ENCODE peak calls at places on chromosomes 6 and 20, in ten cellular contexts. T is epithelial cell of esophagus; S is heart right ventricle; F is RWPE1; I is IMR-90; E is kidney epithelial cell; H is HCT116; W is lower leg skin; L is AG09319; C is CD4-positive, alpha-beta T cell. G is an unnamed sample.

GRCh38 chr6:19860235-19860877 is 23.2 kb downstream of the ID4 start:
- DNase-seq in T (peak), W (no peak), F (no peak), C (no peak), E (no peak), I (no peak), L (no peak), S (no peak), H (no peak), G (no peak)

GRCh38 chr6:47066418-47066817 is 24.3 kb upstream of the ADGRF1 start:
- DNase-seq in W (no peak), H (no peak), E (no peak), S (no peak), F (no peak), T (peak), L (no peak), I (no peak), C (no peak), G (no peak)

GRCh38 chr20:36925234-36925633 is 26.3 kb downstream of the SAMHD1 start:
- DNase-seq in C (no peak), F (no peak), S (no peak), H (no peak), W (no peak), L (no peak), E (no peak), I (no peak), T (no peak), G (no peak)

GRCh38 chr20:63344616-63345327 is 16.4 kb downstream of the CHRNA4 start:
- DNase-seq in E (no peak), W (no peak), F (no peak), L (no peak), H (no peak), C (no peak), T (no peak), S (peak), I (no peak), G (no peak)

GRCh38 chr20:39190666-39191570 is 228.8 kb downstream of the DHX35 start:
- DNase-seq in E (peak), L (no peak), I (peak), C (no peak), T (peak), S (no peak), F (peak), H (peak), W (no peak), G (no peak)

GRCh38 chr6:107116328-107116892 is 1.1 kb upstream of the BEND3 start:
- DNase-seq in E (no peak), C (no peak), H (no peak), F (no peak), T (peak), W (no peak), S (no peak), I (no peak), L (no peak), G (no peak)

GRCh38 chr6:148869589-148869988 is 122.8 kb downstream of the UST start:
- DNase-seq in E (peak), T (peak), L (peak), S (no peak), I (peak), H (no peak), W (no peak), F (peak), C (no peak), G (no peak)

GRCh38 chr6:14333556-14334305 is 216.2 kb downstream of the CD83 start:
- DNase-seq in H (no peak), W (no peak), S (no peak), L (peak), I (peak), C (no peak), F (no peak), T (no peak), E (no peak), G (no peak)

GRCh38 chr6:168037242-168037641 is 39.8 kb downstream of the KIF25 start:
- DNase-seq in C (no peak), I (no peak), E (no peak), W (no peak), F (no peak), S (peak), H (no peak), T (no peak), L (no peak), G (no peak)

GRCh38 chr6:88760091-88760490 is 203.3 kb downstream of the RNGTT start:
- DNase-seq in F (no peak), S (no peak), H (no peak), C (no peak), I (no peak), W (no peak), E (no peak), L (no peak), T (no peak), G (no peak)

GRCh38 chr6:13299403-13299821 is 28.9 kb downstream of the TBC1D7 start:
- DNase-seq in F (no peak), I (no peak), W (no peak), C (no peak), L (no peak), S (no peak), E (no peak), T (no peak), H (no peak), G (no peak)

GRCh38 chr20:438581-439469 is 23.5 kb downstream of the TBC1D20 start:
- DNase-seq in S (no peak), T (no peak), F (no peak), W (no peak), I (no peak), H (no peak), C (peak), L (no peak), E (no peak), G (no peak)

GRCh38 chr6:157227202-157228166 is 95.8 kb downstream of the TMEM242 start:
- DNase-seq in L (no peak), I (no peak), W (no peak), C (peak), S (no peak), F (no peak), H (no peak), T (no peak), E (no peak), G (no peak)

GRCh38 chr6:170446841-170447560 is 106.1 kb downstream of the PSMB1 start:
- DNase-seq in W (no peak), T (no peak), L (no peak), F (no peak), H (no peak), S (peak), I (no peak), E (no peak), C (no peak), G (no peak)

GRCh38 chr20:59560588-59561227 is 43.6 kb upstream of the PHACTR3 start:
- DNase-seq in E (no peak), S (no peak), F (peak), W (no peak), I (peak), H (peak), L (no peak), C (no peak), T (no peak), G (no peak)

GRCh38 chr6:104527761-104528415 is 331.8 kb downstream of the HACE1 start:
- DNase-seq in W (no peak), C (no peak), H (no peak), S (no peak), L (no peak), E (no peak), T (peak), I (no peak), F (no peak), G (no peak)

GRCh38 chr6:164321297-164321696 is 906.8 kb downstream of the QKI start:
- DNase-seq in T (no peak), C (no peak), W (no peak), H (no peak), F (no peak), L (no peak), I (no peak), S (no peak), E (no peak), G (no peak)

GRCh38 chr6:84263557-84263956 is 36.1 kb upstream of the CEP162 start:
- DNase-seq in H (no peak), L (no peak), S (no peak), T (peak), E (no peak), W (no peak), I (no peak), C (no peak), F (no peak), G (no peak)

GRCh38 chr20:46814366-46815232 is 80.0 kb upstream of the EYA2 start:
- DNase-seq in H (peak), S (no peak), W (no peak), L (peak), I (peak), F (peak), C (no peak), E (peak), T (peak), G (no peak)

GRCh38 chr20:50512323-50512722 is 2.1 kb downstream of the PTPN1 start:
- DNase-seq in F (no peak), T (no peak), C (no peak), E (no peak), L (no peak), I (no peak), W (no peak), S (no peak), H (no peak), G (no peak)

GRCh38 chr20:52192296-52193007 is 873 bp upstream of the ZFP64 start:
- DNase-seq in E (no peak), H (peak), S (peak), T (no peak), F (peak), L (no peak), C (no peak), W (no peak), I (no peak), G (no peak)

GRCh38 chr6:147058786-147059434 is 145.3 kb upstream of the STXBP5 start:
- DNase-seq in W (no peak), C (no peak), E (no peak), H (no peak), T (peak), S (no peak), I (peak), L (no peak), F (no peak), G (no peak)

GRCh38 chr6:158686311-158686710 is 36.5 kb downstream of the SYTL3 start:
- DNase-seq in W (no peak), C (no peak), T (peak), I (no peak), L (no peak), H (no peak), F (no peak), E (no peak), S (no peak), G (no peak)

GRCh38 chr6:156778615-156779205 is 1.5 kb downstream of the ARID1B start:
- DNase-seq in T (peak), F (no peak), C (peak), H (no peak), I (no peak), S (peak), W (peak), E (no peak), L (no peak), G (no peak)

GRCh38 chr6:93919365-93919764 is 500.0 kb upstream of the EPHA7 start:
- DNase-seq in F (no peak), S (no peak), W (no peak), C (no peak), I (no peak), L (no peak), H (no peak), E (no peak), T (no peak), G (no peak)

GRCh38 chr6:150584596-150584995 is 15.1 kb upstream of the PLEKHG1 start:
- DNase-seq in F (no peak), L (no peak), S (no peak), E (no peak), I (no peak), W (no peak), T (no peak), H (no peak), C (no peak), G (no peak)

GRCh38 chr6:167855825-167856425 is 29.2 kb downstream of the AFDN start:
- DNase-seq in I (peak), E (peak), F (peak), L (peak), H (peak), W (no peak), S (no peak), T (peak), C (no peak), G (no peak)

GRCh38 chr6:11232968-11233626 is 629 bp upstream of the NEDD9 start:
- DNase-seq in H (no peak), T (no peak), L (no peak), I (peak), F (peak), S (no peak), E (no peak), C (no peak), W (no peak), G (no peak)

GRCh38 chr6:17984822-17985660 is 2.4 kb downstream of the KIF13A start:
- DNase-seq in S (no peak), H (no peak), I (peak), L (no peak), F (no peak), E (no peak), C (no peak), T (no peak), W (no peak), G (no peak)

GRCh38 chr20:10314198-10314597 is 95.6 kb downstream of the SNAP25 start:
- DNase-seq in L (no peak), C (no peak), W (no peak), I (peak), T (no peak), F (no peak), H (no peak), S (no peak), E (no peak), G (no peak)

GRCh38 chr20:10318625-10319024 is 100.0 kb downstream of the SNAP25 start:
- DNase-seq in T (no peak), L (no peak), S (no peak), C (no peak), H (no peak), E (no peak), W (no peak), I (no peak), F (no peak), G (no peak)

GRCh38 chr20:10313701-10314100 is 95.1 kb downstream of the SNAP25 start:
- DNase-seq in E (no peak), F (no peak), I (peak), C (no peak), L (no peak), S (no peak), H (no peak), T (no peak), W (no peak), G (no peak)

GRCh38 chr20:10315138-10315537 is 96.5 kb downstream of the SNAP25 start:
- DNase-seq in E (no peak), L (no peak), C (no peak), H (no peak), T (no peak), W (no peak), F (no peak), S (no peak), I (no peak), G (no peak)

GRCh38 chr20:10316582-10316981 is 98.0 kb downstream of the SNAP25 start:
- DNase-seq in W (no peak), H (peak), T (no peak), C (no peak), S (no peak), L (no peak), F (no peak), I (no peak), E (no peak), G (no peak)
- TF ChIP-seq CTCF in W (no peak), H (peak), T (no peak), C (no peak), S (peak), L (no peak), F (no peak), I (no peak), E (peak), G (peak)

GRCh38 chr6:161744211-161745067 is 470.6 kb upstream of the AGPAT4 start:
- DNase-seq in I (no peak), H (no peak), L (no peak), W (no peak), S (no peak), F (no peak), E (no peak), T (no peak), C (no peak), G (no peak)
- TF ChIP-seq CTCF in I (no peak), H (no peak), L (no peak), W (no peak), S (no peak), F (no peak), E (no peak), T (no peak), C (no peak), G (no peak)

GRCh38 chr6:34696739-34697543 is at the start of gene ILRUN:
- DNase-seq in S (peak), E (peak), W (peak), F (peak), C (peak), H (peak), T (peak), I (peak), L (peak), G (peak)
- TF ChIP-seq CTCF in S (no peak), E (no peak), W (no peak), F (no peak), C (no peak), H (no peak), T (no peak), I (no peak), L (no peak), G (no peak)

DNA sequence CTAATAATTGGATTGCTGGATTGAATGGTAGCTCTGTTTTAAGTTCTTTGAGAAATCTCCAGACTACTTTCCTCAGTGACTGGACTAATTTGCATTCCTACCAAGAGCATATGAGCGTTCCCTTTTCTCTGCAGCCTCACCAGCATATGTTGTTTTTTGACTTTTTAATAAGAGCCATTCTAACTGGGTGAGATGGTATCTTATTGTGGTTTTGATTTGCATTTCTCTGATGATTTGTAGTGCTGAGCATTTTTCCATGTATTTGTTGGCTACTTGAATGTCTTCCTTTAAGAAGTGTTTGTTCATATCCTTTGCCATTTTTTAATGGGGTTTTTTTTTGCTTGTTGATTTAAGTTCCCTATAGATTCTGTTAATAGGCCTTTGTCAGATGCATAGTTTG is 94.7 kb upstream of the AHI1 start:
- DNase-seq in E (no peak), W (no peak), L (no peak), T (no peak), F (no peak), S (no peak), H (no peak), C (no peak), I (no peak), G (no peak)
- TF ChIP-seq CTCF in E (no peak), W (no peak), L (no peak), T (no peak), F (no peak), S (no peak), H (no peak), C (no peak), I (no peak), G (no peak)

GRCh38 chr20:57290178-57290484 is 23.7 kb upstream of the BMP7 start:
- DNase-seq in L (no peak), S (no peak), T (no peak), E (no peak), F (no peak), H (no peak), C (no peak), W (no peak), I (no peak), G (no peak)
- TF ChIP-seq CTCF in L (no peak), S (no peak), T (no peak), E (no peak), F (no peak), H (no peak), C (no peak), W (no peak), I (no peak), G (no peak)

GRCh38 chr6:56416247-56416646 is 168.9 kb upstream of the COL21A1 start:
- DNase-seq in L (no peak), E (no peak), I (peak), F (no peak), S (no peak), W (no peak), T (no peak), C (no peak), H (no peak), G (no peak)

GRCh38 chr6:56420296-56420695 is 172.9 kb upstream of the COL21A1 start:
- DNase-seq in C (no peak), T (no peak), E (no peak), L (no peak), I (no peak), F (no peak), H (no peak), W (no peak), S (no peak), G (no peak)

DNA sequence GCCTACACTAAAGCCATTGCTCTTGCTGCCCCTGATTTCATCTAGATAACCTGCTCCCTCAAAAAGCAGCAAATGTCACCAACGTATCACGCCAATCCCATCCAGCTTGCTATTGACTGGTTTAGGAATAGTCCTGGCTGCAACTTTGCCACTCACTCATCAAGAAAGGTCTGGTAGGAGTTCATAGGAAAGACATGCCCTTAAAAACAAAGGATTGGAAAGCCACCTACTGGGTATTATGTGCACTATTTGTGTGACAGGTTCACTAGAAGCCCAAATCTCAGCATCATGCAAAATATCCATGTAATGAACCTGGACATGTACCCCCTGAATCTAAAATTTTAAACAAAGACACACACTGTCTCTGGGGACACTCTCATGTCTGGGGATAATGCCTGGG is 170.4 kb upstream of the COL21A1 start:
- DNase-seq in E (no peak), F (no peak), W (no peak), S (no peak), H (no peak), T (no peak), L (no peak), I (no peak), C (no peak), G (no peak)
- TF ChIP-seq CTCF in E (no peak), F (no peak), W (no peak), S (no peak), H (no peak), T (no peak), L (no peak), I (no peak), C (no peak), G (no peak)

DNA sequence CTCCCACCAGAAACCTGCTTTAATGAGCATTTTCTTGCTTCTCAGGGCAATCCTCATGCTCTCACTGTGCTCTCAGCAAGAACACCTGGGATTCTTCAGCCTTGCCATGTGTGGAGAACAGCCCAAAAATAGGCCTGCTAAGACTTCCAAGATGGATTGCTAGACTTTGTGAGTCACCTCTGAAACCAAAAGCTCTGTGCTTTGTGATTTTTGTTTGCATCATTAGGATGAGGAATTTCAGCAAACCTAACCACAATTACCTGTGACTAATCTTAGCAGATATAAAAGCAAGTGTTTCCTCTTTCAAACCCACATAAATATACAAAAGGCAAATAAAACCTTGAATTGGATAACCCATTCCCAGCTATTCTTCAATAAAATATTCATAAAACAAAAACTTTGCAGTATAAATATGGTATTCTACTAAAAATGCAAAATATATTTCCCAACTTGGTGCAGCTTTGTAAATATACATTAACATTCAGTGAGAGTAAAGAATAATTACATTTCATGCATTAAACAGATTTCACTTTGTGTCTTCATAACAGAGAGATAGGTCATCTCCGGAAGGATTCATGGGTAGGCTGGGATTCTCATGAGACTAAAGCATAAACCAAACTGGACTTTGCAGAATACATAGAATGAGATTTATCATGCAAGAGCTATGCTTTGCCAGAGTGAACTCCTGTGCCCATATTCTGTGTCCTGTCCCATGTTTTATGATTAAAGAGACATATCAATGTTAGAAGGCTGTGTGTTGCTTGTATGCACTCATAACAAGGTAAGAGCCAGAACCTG is 33.5 kb downstream of the TPBG start:
- DNase-seq in S (no peak), F (peak), C (no peak), T (peak), I (peak), E (peak), L (peak), H (peak), W (no peak), G (no peak)
- TF ChIP-seq CTCF in S (no peak), F (no peak), C (no peak), T (no peak), I (no peak), E (no peak), L (no peak), H (no peak), W (no peak), G (no peak)

G was measured in D721Med.